ENCODE peak calls at places on chromosomes 7 and 10, in six cellular contexts. F is tibial artery, D is foreskin fibroblast, R is uterus, E is left lung, T is fibroblast of lung. I is an unnamed sample.

GRCh38 chr10:7593068-7593467 is 73.7 kb downstream of the ITIH5 start:
- DNase-seq in F (peak; percentile 89), D (no peak), R (no peak), E (no peak), T (peak; percentile 39), I (no peak)

GRCh38 chr7:48193421-48193820 is 22.2 kb downstream of the ABCA13 start:
- DNase-seq in F (no peak), D (no peak), R (no peak), E (no peak), T (no peak), I (no peak)

GRCh38 chr7:95798401-95798930 is 26.1 kb downstream of the DYNC1I1 start:
- DNase-seq in F (no peak), D (peak; percentile 2), R (no peak), E (no peak), T (peak; percentile 4), I (no peak)

GRCh38 chr10:86756511-86757109 is at the start of gene BMPR1A:
- DNase-seq in F (peak; percentile 94), D (peak; percentile 50), R (no peak), E (peak; percentile 81), T (peak; percentile 88), I (peak; percentile 90)

GRCh38 chr7:5689716-5690115 is 91.7 kb downstream of the RNF216 start:
- DNase-seq in F (no peak), D (no peak), R (peak; percentile 49), E (no peak), T (no peak), I (peak; percentile 42)

GRCh38 chr7:143172354-143172753 is 10.9 kb upstream of the TAS2R39 start:
- DNase-seq in F (no peak), D (peak; percentile 9), R (peak; percentile 23), E (peak; percentile 78), T (no peak), I (no peak)

GRCh38 chr7:122014697-122015096 is 129.4 kb downstream of the AASS start:
- DNase-seq in F (no peak), D (peak; percentile 2), R (no peak), E (no peak), T (peak; percentile 11), I (peak; percentile 9)

GRCh38 chr10:101952196-101952595 is 103.8 kb downstream of the ARMH3 start:
- DNase-seq in F (no peak), D (peak; percentile 67), R (no peak), E (no peak), T (no peak), I (peak; percentile 42)

GRCh38 chr10:122113161-122113944 is 124.4 kb downstream of the TACC2 start:
- DNase-seq in F (peak; percentile 91), D (peak; percentile 90), R (peak; percentile 84), E (peak; percentile 86), T (peak; percentile 74), I (peak; percentile 80)

GRCh38 chr7:2979276-2979675 is 64.4 kb downstream of the CARD11 start:
- DNase-seq in F (no peak), D (no peak), R (no peak), E (peak; percentile 21), T (no peak), I (no peak)

GRCh38 chr7:99210265-99210970 is 2.5 kb upstream of the KPNA7 start:
- DNase-seq in F (no peak), D (no peak), R (no peak), E (no peak), T (no peak), I (no peak)

GRCh38 chr7:102254521-102254920 is 32.1 kb upstream of the SH2B2 start:
- DNase-seq in F (no peak), D (no peak), R (no peak), E (no peak), T (no peak), I (no peak)
- H3K4me3 ChIP-seq in F (no peak overlapping the region), D (no peak overlapping the region), R (no peak overlapping the region), E (no peak overlapping the region), T (no peak overlapping the region), I (no peak overlapping the region)

GRCh38 chr10:125159932-125160855 is at the start of gene CTBP2:
- DNase-seq in F (peak; percentile 85), D (peak; percentile 78), R (peak; percentile 76), E (peak; percentile 89), T (peak; percentile 67), I (peak; percentile 65)

GRCh38 chr10:125162181-125162906 is 2.0 kb upstream of the CTBP2 start:
- DNase-seq in F (no peak), D (peak; percentile 27), R (no peak), E (peak; percentile 82), T (no peak), I (no peak)

GRCh38 chr10:125159486-125159931 is 854 bp downstream of the CTBP2 start:
- DNase-seq in F (no peak), D (peak; percentile 31), R (peak; percentile 42), E (peak; percentile 88), T (no peak), I (no peak)

GRCh38 chr10:125161570-125162139 is 1.3 kb upstream of the CTBP2 start:
- DNase-seq in F (no peak), D (no peak), R (no peak), E (peak; percentile 87), T (peak; percentile 77), I (no peak)

GRCh38 chr10:125160856-125161569 is 650 bp upstream of the CTBP2 start:
- DNase-seq in F (peak; percentile 91), D (peak; percentile 95), R (peak; percentile 91), E (peak; percentile 96), T (peak; percentile 88), I (peak; percentile 93)
- TF ChIP-seq CTCF in F (peak; percentile 48), D (no peak), R (no peak), E (peak; percentile 41), T (no peak), I (no peak)

DNA sequence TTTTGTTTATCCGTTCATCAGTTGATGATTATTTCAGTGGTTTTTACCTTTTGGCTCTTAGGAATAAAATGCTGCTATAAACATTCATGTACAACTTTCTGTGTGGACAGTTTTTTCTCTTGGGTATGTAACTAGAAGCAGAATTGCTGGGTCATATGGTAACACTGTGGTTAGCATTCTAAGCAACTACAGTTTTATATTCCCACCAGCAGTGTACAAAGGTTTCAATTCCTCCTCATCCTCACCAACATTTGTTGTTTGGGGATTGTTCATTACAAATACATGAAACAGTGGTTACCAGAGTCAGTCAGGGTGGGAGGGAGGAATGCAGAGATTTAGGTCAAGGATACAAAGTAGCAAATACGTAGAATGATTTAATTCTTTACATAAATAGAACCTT is 97.0 kb downstream of the NPSR1 start:
- DNase-seq in F (no peak), D (no peak), R (no peak), E (no peak), T (no peak), I (no peak)
- H3K4me3 ChIP-seq in F (no peak overlapping the region), D (no peak overlapping the region), R (no peak overlapping the region), E (no peak overlapping the region), T (no peak overlapping the region), I (no peak overlapping the region)

GRCh38 chr10:36612436-36612835 is 513.0 kb upstream of the ANKRD30A start:
- DNase-seq in F (no peak), D (no peak), R (no peak), E (no peak), T (no peak), I (no peak)
- TF ChIP-seq CTCF in F (no peak), D (no peak), R (no peak), E (no peak), T (no peak), I (no peak)

GRCh38 chr10:14253079-14253478 is 77.6 kb downstream of the FRMD4A start:
- DNase-seq in F (no peak), D (no peak), R (no peak), E (no peak), T (no peak), I (no peak)

GRCh38 chr10:14254368-14254767 is 76.4 kb downstream of the FRMD4A start:
- DNase-seq in F (no peak), D (no peak), R (no peak), E (no peak), T (no peak), I (no peak)

GRCh38 chr10:14250496-14250895 is 80.2 kb downstream of the FRMD4A start:
- DNase-seq in F (no peak), D (no peak), R (no peak), E (no peak), T (no peak), I (no peak)

GRCh38 chr10:14247650-14248258 is 83.0 kb downstream of the FRMD4A start:
- DNase-seq in F (no peak), D (no peak), R (no peak), E (no peak), T (peak; percentile 20), I (no peak)

GRCh38 chr10:14253711-14254110 is 77.0 kb downstream of the FRMD4A start:
- DNase-seq in F (no peak), D (no peak), R (no peak), E (no peak), T (no peak), I (no peak)
- H3K4me3 ChIP-seq in F (no peak overlapping the region), D (no peak overlapping the region), R (no peak overlapping the region), E (no peak overlapping the region), T (no peak overlapping the region), I (no peak overlapping the region)

DNA sequence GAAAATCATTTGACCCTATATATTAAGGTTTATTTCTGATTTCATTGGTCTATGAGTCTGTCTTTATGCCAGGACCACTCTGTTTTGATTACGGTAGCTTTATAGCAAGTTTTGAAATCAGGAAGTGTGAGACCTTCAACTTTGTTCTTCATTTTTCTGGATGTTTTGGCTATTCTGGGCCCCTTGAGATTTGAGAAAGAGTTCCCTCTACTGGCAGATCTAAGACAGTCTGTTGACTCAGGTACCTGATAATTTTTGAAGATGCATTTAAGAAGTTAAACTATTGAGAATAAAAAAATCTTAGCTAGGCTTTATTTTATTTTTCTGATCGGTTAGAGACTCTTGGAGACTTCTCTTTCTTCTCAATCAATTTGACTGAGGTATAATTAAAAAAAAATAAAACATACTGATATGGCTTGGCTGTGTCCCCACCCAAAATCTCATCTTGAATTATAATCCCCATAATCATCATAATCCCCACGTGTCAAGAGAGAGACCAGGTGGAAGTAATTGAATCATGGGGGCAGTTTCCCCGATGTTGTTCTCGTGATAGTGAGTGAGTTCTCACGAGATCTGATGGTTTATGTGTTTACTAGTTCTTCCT is 209.2 kb downstream of the SNX10 start:
- DNase-seq in F (no peak), D (peak; percentile 7), R (no peak), E (no peak), T (peak; percentile 52), I (peak; percentile 43)
- TF ChIP-seq CTCF in F (no peak), D (peak; percentile 44), R (peak; percentile 42), E (peak; percentile 32), T (peak; percentile 31), I (peak; percentile 62)

GRCh38 chr10:61752111-61753011 is 89.6 kb downstream of the CABCOCO1 start:
- DNase-seq in F (no peak), D (peak; percentile 70), R (no peak), E (no peak), T (peak; percentile 88), I (peak; percentile 60)
- H3K4me3 ChIP-seq in F (no peak overlapping the region), D (no peak overlapping the region), R (no peak overlapping the region), E (no peak overlapping the region), T (no peak overlapping the region), I (no peak overlapping the region)

GRCh38 chr7:80661729-80662128 is 23.3 kb downstream of the CD36 start:
- DNase-seq in F (no peak), D (peak; percentile 14), R (no peak), E (no peak), T (no peak), I (no peak)
- TF ChIP-seq CTCF in F (no peak), D (peak; percentile 13), R (no peak), E (no peak), T (no peak), I (peak; percentile 26)

GRCh38 chr10:11609492-11610093 is 1.9 kb downstream of the USP6NL start:
- DNase-seq in F (no peak), D (no peak), R (no peak), E (no peak), T (peak; percentile 19), I (no peak)
- H3K4me3 ChIP-seq in F (no peak overlapping the region), D (no peak overlapping the region), R (no peak overlapping the region), E (peak overlapping the region; percentile 80), T (no peak overlapping the region), I (peak overlapping the region; percentile 75)

I was measured in fibroblast of villous mesenchyme.